ENCODE peak calls at places on chromosomes 3 and 15, in four cellular contexts. O is HepG2, P is K562, Z is SK-N-SH. Q is an unnamed sample.
A peak's percentile ranks its signal among the peaks of the same experiment; 100 is the strongest.

GRCh38 chr15:85558747-85559327 is 178.4 kb downstream of the AKAP13 start:
- DNase-seq in O (no peak), P (no peak), Z (no peak), Q (no peak)

GRCh38 chr15:73318463-73319351 is 50.1 kb downstream of the HCN4 start:
- DNase-seq in O (no peak), P (peak; percentile 34), Z (peak; percentile 92), Q (peak; percentile 53)

GRCh38 chr3:171142985-171143384 is 116.5 kb upstream of the SLC2A2 start:
- DNase-seq in O (peak; percentile 45), P (no peak), Z (no peak), Q (no peak)

GRCh38 chr3:72462611-72463011 is 385.6 kb downstream of the SHQ1 start:
- DNase-seq in O (peak; percentile 77), P (no peak), Z (no peak), Q (no peak)

GRCh38 chr3:100915706-100916105 is 77.5 kb downstream of the ABI3BP start:
- DNase-seq in O (no peak), P (no peak), Z (peak; percentile 10), Q (no peak)

GRCh38 chr3:108588616-108589015 is 622 bp downstream of the CIP2A start:
- DNase-seq in O (no peak), P (no peak), Z (no peak), Q (no peak)

GRCh38 chr3:171700653-171701052 is 109.6 kb downstream of the PLD1 start:
- DNase-seq in O (no peak), P (no peak), Z (no peak), Q (no peak)

GRCh38 chr15:90955911-90956310 is 1.2 kb downstream of the RCCD1 start:
- DNase-seq in O (peak; percentile 35), P (no peak), Z (no peak), Q (no peak)

GRCh38 chr15:63019539-63020109 is 22.9 kb upstream of the TPM1 start:
- DNase-seq in O (peak; percentile 50), P (no peak), Z (no peak), Q (no peak)

GRCh38 chr15:51382787-51383186 is 41.3 kb downstream of the GLDN start:
- DNase-seq in O (peak; percentile 27), P (peak; percentile 59), Z (peak; percentile 56), Q (peak; percentile 35)

GRCh38 chr3:58580826-58581327 is 3.7 kb upstream of the FAM107A start:
- DNase-seq in O (peak; percentile 20), P (no peak), Z (no peak), Q (no peak)

GRCh38 chr3:155766206-155766605 is 21.3 kb upstream of the PLCH1 start:
- DNase-seq in O (no peak), P (no peak), Z (no peak), Q (no peak)

GRCh38 chr3:41888368-41889076 is 73.4 kb downstream of the ULK4 start:
- DNase-seq in O (no peak), P (no peak), Z (no peak), Q (no peak)

GRCh38 chr3:170128977-170129431 is 52.5 kb downstream of the PHC3 start:
- DNase-seq in O (no peak), P (peak; percentile 12), Z (no peak), Q (no peak)

GRCh38 chr15:74376825-74377581 is 9.6 kb upstream of the CYP11A1 start:
- DNase-seq in O (no peak), P (no peak), Z (no peak), Q (no peak)

GRCh38 chr15:101501703-101502373 is 12.3 kb upstream of the PCSK6 start:
- DNase-seq in O (peak; percentile 66), P (peak; percentile 52), Z (peak; percentile 84), Q (peak; percentile 54)

GRCh38 chr3:188567478-188568195 is 413.7 kb downstream of the LPP start:
- DNase-seq in O (peak; percentile 20), P (no peak), Z (no peak), Q (no peak)

GRCh38 chr15:29123991-29124390 is 145.6 kb downstream of the NSMCE3 start:
- DNase-seq in O (no peak), P (no peak), Z (no peak), Q (no peak)

GRCh38 chr3:58111513-58112184 is 99.1 kb downstream of the DNASE1L3 start:
- DNase-seq in O (peak; percentile 84), P (no peak), Z (no peak), Q (no peak)

GRCh38 chr3:114441386-114441785 is 147.6 kb downstream of the TIGIT start:
- DNase-seq in O (no peak), P (no peak), Z (no peak), Q (no peak)

GRCh38 chr3:15327941-15328340 is 4.4 kb downstream of the SH3BP5 start:
- DNase-seq in O (no peak), P (no peak), Z (no peak), Q (no peak)

GRCh38 chr3:57757642-57758297 is 1.7 kb downstream of the SLMAP start:
- DNase-seq in O (peak; percentile 43), P (no peak), Z (peak; percentile 17), Q (no peak)

GRCh38 chr3:147400111-147400510 is 6.2 kb downstream of the ZIC4 start:
- DNase-seq in O (no peak), P (no peak), Z (no peak), Q (no peak)

GRCh38 chr3:113174806-113175490 is 36.4 kb upstream of the BOC start:
- DNase-seq in O (no peak), P (no peak), Z (no peak), Q (no peak)

GRCh38 chr3:15899438-15899837 is 101.7 kb upstream of the ANKRD28 start:
- DNase-seq in O (no peak), P (peak; percentile 28), Z (no peak), Q (no peak)

GRCh38 chr3:177479630-177480029 is 282.3 kb upstream of the TBL1XR1 start:
- DNase-seq in O (no peak), P (no peak), Z (no peak), Q (no peak)

GRCh38 chr3:177484206-177484605 is 286.9 kb upstream of the TBL1XR1 start:
- DNase-seq in O (no peak), P (no peak), Z (no peak), Q (no peak)

GRCh38 chr3:177483182-177483967 is 286.1 kb upstream of the TBL1XR1 start:
- DNase-seq in O (peak; percentile 23), P (peak; percentile 50), Z (no peak), Q (no peak)

GRCh38 chr3:177481329-177481728 is 284.0 kb upstream of the TBL1XR1 start:
- DNase-seq in O (no peak), P (no peak), Z (no peak), Q (no peak)

GRCh38 chr3:177482048-177482741 is 284.9 kb upstream of the TBL1XR1 start:
- DNase-seq in O (no peak), P (no peak), Z (no peak), Q (no peak)
- TF ChIP-seq POLR2AphosphoS5 in O (no peak), P (no peak), Z (no peak), Q (no peak)

GRCh38 chr15:56619881-56620280 is 113.4 kb downstream of the ZNF280D start:
- DNase-seq in O (no peak), P (no peak), Z (no peak), Q (no peak)

GRCh38 chr15:56617628-56618027 is 115.7 kb downstream of the ZNF280D start:
- DNase-seq in O (no peak), P (no peak), Z (no peak), Q (no peak)

GRCh38 chr15:56613826-56614225 is 119.5 kb downstream of the ZNF280D start:
- DNase-seq in O (no peak), P (no peak), Z (no peak), Q (no peak)

DNA sequence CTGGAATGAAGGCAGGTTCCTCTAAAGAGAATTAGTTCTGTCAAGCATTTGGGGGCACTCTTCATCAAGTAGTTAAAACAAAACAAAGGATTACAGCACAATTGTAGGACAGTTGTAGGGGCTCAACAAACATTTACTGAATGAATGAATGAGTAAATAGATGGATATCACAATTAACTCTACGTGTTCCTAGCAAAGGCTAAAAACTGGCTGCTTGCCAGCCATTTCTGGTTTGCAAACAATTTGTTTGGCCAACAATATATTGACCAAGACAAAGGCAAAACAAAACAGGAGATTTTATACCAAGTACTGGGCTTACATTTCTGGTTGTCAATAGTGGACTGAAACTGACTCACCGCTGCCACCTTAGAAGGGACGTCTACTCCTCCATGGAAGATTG is 116.8 kb downstream of the ZNF280D start:
- DNase-seq in O (no peak), P (no peak), Z (no peak), Q (no peak)
- TF ChIP-seq TAF1 in O (no peak), P (no peak), Z (no peak), Q (no peak)

DNA sequence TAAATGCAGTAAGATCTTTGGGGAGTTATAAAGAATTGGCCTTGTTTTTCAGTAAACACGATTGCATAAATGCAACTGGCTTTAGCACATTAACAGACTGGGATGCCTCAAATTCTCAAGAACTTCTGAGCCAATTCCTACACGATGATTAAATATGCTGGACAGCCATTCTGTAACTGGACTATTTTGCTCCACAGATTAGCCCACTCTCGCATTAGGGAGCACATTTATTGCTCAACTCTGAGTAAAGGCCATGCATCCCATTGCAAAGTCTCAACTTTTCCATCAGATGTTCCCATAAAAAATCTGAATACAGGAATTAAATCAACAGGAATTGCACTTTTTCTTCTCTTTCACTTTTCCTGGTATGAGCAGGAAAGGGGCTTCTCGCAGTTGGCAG is 66.7 kb upstream of the PRICKLE2 start:
- DNase-seq in O (no peak), P (no peak), Z (no peak), Q (no peak)
- TF ChIP-seq POLR2AphosphoS5 in O (no peak), P (no peak), Z (no peak), Q (no peak)

DNA sequence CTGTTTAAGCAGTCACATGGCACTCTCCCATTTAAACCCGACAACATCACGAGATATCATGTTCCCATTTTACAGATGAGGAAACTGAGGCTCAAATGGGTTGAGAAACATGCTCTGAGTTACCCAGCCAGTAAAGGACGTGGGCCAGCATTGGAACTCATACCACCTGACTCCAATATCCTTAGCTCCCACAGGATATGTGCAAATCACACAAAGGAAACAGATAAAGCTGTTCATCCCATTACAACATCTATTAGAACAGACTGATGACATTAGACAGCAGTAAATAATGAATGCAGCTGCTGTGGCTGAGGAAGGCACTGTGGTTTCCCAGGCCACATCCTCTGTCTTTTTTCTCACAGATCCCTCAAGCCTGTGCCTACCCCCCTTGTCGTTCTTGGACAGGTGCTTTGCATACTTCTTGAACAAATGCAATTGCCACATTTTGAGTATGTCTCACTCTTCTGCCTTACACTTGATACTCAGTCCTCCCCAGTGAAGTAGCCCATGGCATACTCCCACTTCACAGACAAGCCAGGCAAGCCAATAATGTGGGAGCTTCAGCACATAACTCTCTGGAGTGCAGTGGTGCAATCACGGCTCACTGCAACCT is 17.7 kb downstream of the FRMD4B start:
- DNase-seq in O (no peak), P (no peak), Z (no peak), Q (peak; percentile 37)
- TF ChIP-seq TAF1 in O (no peak), P (no peak), Z (no peak), Q (no peak)

GRCh38 chr3:174863488-174863887 is 4.4 kb downstream of the NAALADL2 start:
- DNase-seq in O (no peak), P (no peak), Z (no peak), Q (no peak)
- TF ChIP-seq POLR2AphosphoS5 in O (no peak), P (no peak), Z (no peak), Q (no peak)

Q was measured in GM12891.